ENCODE peak calls at places on chromosomes 4 and X, in seven cellular contexts. L, T, V, J, Y, O and F are unnamed samples.

GRCh38 chr4:76697129-76697803 is 200.7 kb downstream of the SOWAHB start:
- DNase-seq in L (no peak), T (no peak), V (no peak), J (no peak), Y (peak; percentile 58), O (no peak), F (no peak)

GRCh38 chr4:18198653-18199052 is 177.1 kb upstream of the LCORL start:
- DNase-seq in L (no peak), T (no peak), V (no peak), J (no peak), Y (no peak), O (no peak), F (no peak)

GRCh38 chrX:101080326-101080725 is 1.6 kb downstream of the TMEM35A start:
- DNase-seq in L (no peak), T (no peak), V (no peak), J (no peak), Y (no peak), O (no peak), F (no peak)

GRCh38 chrX:11137543-11138139 is 26.5 kb downstream of the HCCS start:
- DNase-seq in L (no peak), T (peak; percentile 13), V (peak; percentile 39), J (no peak), Y (no peak), O (no peak), F (peak; percentile 1)

GRCh38 chrX:119518371-119518770 is 46.8 kb downstream of the STEEP1 start:
- DNase-seq in L (no peak), T (no peak), V (no peak), J (no peak), Y (no peak), O (no peak), F (no peak)

GRCh38 chrX:16946361-16946964 is at the start of gene REPS2:
- DNase-seq in L (peak; percentile 60), T (peak; percentile 48), V (peak; percentile 90), J (peak; percentile 95), Y (no peak), O (peak; percentile 78), F (peak; percentile 41)

GRCh38 chr4:119124314-119124713 is 11.3 kb upstream of the MYOZ2 start:
- DNase-seq in L (no peak), T (no peak), V (no peak), J (no peak), Y (no peak), O (no peak), F (no peak)

GRCh38 chrX:109890910-109891502 is 111.9 kb upstream of the TMEM164 start:
- DNase-seq in L (peak; percentile 72), T (peak; percentile 43), V (peak; percentile 65), J (peak; percentile 68), Y (no peak), O (peak; percentile 60), F (peak; percentile 43)

GRCh38 chrX:130896816-130897508 is 6.0 kb downstream of the ENOX2 start:
- DNase-seq in L (no peak), T (no peak), V (no peak), J (no peak), Y (no peak), O (no peak), F (no peak)

GRCh38 chrX:44474410-44474809 is 68.2 kb downstream of the FUNDC1 start:
- DNase-seq in L (no peak), T (no peak), V (no peak), J (no peak), Y (no peak), O (no peak), F (no peak)

DNA sequence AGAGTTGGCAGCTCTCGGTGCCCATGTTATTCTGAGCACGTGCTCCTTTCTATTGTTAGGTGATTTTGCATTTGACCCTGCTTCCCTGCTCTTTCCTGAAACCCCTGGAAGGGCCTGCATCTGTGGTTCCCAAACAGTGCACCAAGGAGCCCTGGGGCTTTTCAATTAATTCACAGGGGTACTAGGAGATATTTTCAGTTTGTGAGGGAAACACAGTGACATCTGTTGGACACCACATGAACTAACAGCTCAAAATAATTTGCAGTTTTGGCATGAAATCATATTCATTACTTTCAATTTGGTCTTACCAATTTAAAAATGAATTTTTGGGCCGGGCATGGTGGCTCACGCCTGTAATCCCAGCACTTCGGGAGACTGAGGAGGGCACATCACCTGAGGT is 156.6 kb downstream of the GATB start:
- DNase-seq in L (no peak), T (no peak), V (peak; percentile 48), J (no peak), Y (no peak), O (no peak), F (no peak)
- TF ChIP-seq YY1 in L (no peak), T (no peak), V (no peak), J (no peak), Y (no peak), O (no peak), F (no peak)

GRCh38 chr4:48127231-48127881 is 6.7 kb downstream of the TXK start:
- DNase-seq in L (no peak), T (no peak), V (no peak), J (no peak), Y (no peak), O (no peak), F (no peak)
- H3K4me3 ChIP-seq in L (no peak overlapping the region), T (peak overlapping the region; percentile 32), V (peak overlapping the region; percentile 21), J (no peak overlapping the region), Y (no peak overlapping the region), O (peak overlapping the region; percentile 42), F (no peak overlapping the region)

DNA sequence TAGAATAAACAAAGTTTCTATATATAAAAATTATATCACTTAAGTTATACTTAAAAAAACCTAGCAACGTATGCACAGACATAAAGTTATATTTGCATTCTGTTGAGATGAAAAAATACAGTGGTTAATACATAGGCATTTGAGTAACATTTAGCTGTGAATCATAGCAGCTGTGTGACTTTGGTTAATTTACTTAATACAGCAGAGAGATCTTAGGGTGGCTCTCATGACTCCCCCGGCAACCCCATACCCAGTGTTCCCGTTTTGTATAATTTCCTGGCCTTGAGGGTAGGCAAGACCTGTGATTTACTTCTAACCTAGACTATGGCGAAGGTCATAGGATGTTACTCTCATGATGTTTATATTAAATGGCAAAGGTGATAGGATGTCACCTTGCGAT is 504.8 kb downstream of the INPP4B start:
- DNase-seq in L (no peak), T (no peak), V (no peak), J (no peak), Y (no peak), O (no peak), F (no peak)
- H3K4me1 ChIP-seq in L (no peaks in the 10 kb centered on the region), T (no peaks in the 10 kb centered on the region), V (no peaks in the 10 kb centered on the region), J (no peaks in the 10 kb centered on the region), Y (no peaks in the 10 kb centered on the region), O (no peaks in the 10 kb centered on the region), F (no peaks in the 10 kb centered on the region)

GRCh38 chr4:2402453-2402852 is 16.0 kb downstream of the ZFYVE28 start:
- DNase-seq in L (no peak), T (no peak), V (no peak), J (no peak), Y (no peak), O (no peak), F (no peak)

GRCh38 chr4:2402941-2403340 is 15.5 kb downstream of the ZFYVE28 start:
- DNase-seq in L (no peak), T (no peak), V (no peak), J (no peak), Y (no peak), O (no peak), F (no peak)

GRCh38 chr4:2401610-2401983 is 16.8 kb downstream of the ZFYVE28 start:
- DNase-seq in L (no peak), T (no peak), V (no peak), J (no peak), Y (no peak), O (no peak), F (no peak)

GRCh38 chr4:2400841-2401609 is 17.4 kb downstream of the ZFYVE28 start:
- DNase-seq in L (no peak), T (no peak), V (no peak), J (no peak), Y (no peak), O (no peak), F (no peak)

DNA sequence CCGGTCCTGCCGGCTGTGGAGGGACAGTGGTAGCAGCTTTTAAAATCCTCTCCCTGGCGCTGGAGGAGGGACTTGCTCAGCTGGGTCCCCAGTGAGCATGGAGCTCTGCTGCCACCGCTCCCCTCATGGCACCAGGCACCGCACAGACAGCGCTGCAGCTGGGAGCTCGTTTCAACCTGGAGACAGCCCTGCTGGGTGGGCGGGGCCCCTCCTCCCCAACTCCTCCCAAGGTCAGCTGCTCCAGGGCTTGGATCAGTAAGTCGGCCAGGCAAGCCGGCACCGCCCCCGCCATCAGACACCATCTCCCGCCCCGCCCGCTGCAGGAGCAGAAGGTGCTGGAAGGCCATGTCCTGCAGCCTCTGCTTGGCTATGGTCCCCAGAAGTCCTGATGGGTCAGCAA is 16.4 kb downstream of the ZFYVE28 start:
- DNase-seq in L (peak; percentile 86), T (no peak), V (peak; percentile 87), J (peak; percentile 91), Y (no peak), O (peak; percentile 88), F (peak; percentile 73)
- TF ChIP-seq YY1 in L (no peak), T (no peak), V (no peak), J (no peak), Y (no peak), O (no peak), F (no peak)

GRCh38 chr4:15488658-15489470 is 19.2 kb downstream of the CC2D2A start:
- DNase-seq in L (no peak), T (no peak), V (no peak), J (no peak), Y (no peak), O (no peak), F (no peak)

GRCh38 chr4:15488136-15488535 is 18.5 kb downstream of the CC2D2A start:
- DNase-seq in L (no peak), T (no peak), V (no peak), J (no peak), Y (no peak), O (no peak), F (no peak)

GRCh38 chr4:15493411-15493810 is 23.7 kb downstream of the CC2D2A start:
- DNase-seq in L (no peak), T (no peak), V (no peak), J (no peak), Y (no peak), O (no peak), F (no peak)

GRCh38 chr4:15489551-15489950 is 19.9 kb downstream of the CC2D2A start:
- DNase-seq in L (no peak), T (no peak), V (no peak), J (no peak), Y (no peak), O (no peak), F (no peak)
- H3K4me3 ChIP-seq in L (no peak overlapping the region), T (no peak overlapping the region), V (no peak overlapping the region), J (no peak overlapping the region), Y (no peak overlapping the region), O (no peak overlapping the region), F (no peak overlapping the region)

DNA sequence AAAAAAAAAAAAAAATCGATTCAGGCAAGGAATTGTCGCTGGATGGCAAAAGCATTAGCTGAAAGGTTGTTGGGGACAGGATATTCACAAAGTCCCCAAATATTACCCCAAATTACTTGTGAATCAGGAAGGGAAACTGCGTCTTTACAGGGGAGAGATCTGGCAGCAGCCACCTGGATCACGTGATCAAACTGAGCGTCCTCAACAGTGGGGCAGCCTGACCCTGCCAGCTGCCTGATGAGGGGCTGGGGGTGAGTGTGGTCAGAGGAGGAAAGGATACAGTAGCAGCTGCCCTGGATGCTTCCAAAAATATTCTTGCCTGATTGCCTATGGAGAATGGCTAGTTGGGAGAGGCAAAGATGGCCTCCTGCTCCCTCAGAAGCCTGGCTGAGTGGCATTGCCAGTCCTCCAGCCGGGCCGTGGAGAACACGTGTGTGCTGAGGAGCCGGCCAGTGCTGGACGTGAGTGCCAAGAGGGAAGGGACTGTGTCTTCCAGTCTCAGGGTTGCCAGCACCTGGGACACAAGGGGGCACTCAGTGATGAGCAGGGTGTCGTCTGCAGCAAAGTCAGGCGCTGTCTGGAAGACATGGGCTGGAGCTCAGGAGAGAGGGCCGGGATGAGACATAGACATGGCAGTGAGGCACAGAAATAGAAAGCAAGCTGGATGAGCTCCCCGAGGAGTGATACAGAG is 3.0 kb upstream of the LAGE3 start:
- DNase-seq in L (no peak), T (no peak), V (no peak), J (no peak), Y (no peak), O (no peak), F (no peak)
- H3K4me1 ChIP-seq in L (no peaks in the 10 kb centered on the region), T (peaks cover 10% of the 10 kb centered on the region), V (peaks cover 12% of the 10 kb centered on the region), J (peaks cover 52% of the 10 kb centered on the region), Y (peaks cover 8% of the 10 kb centered on the region), O (no peaks in the 10 kb centered on the region), F (peaks cover 26% of the 10 kb centered on the region)